ENCODE peak calls at places on chromosomes 12 and 14, in seven cellular contexts. V is mucosa of gallbladder; H is stimulated activated CD4-positive, alpha-beta T cell treated with anti-CD3 and anti-CD28 coated beads, Interleukin-4, amount 100 ng/mL, for 1 hour; Z is mesendoderm; C is endothelial cell; W is left ventricle myocardium inferior; Q is activated T-helper 1 cell treated with anti-CD3 and anti-CD28 coated beads, Interleukin-2, amount 50 U/mL, for 16 hours. S is an unnamed sample.

GRCh38 chr12:128806573-128806972 is 17.2 kb downstream of the SLC15A4 start:
- DNase-seq in V (no peak), H (no peak), Z (no peak), C (no peak), W (no peak), Q (no peak), S (no peak)

GRCh38 chr12:6778212-6778570 is 5.9 kb downstream of the LAG3 start:
- DNase-seq in V (peak), H (no peak), Z (peak), C (peak), W (peak), Q (no peak), S (no peak)

GRCh38 chr14:64812412-64812811 is 67.3 kb downstream of the SPTB start:
- DNase-seq in V (peak), H (peak), Z (peak), C (no peak), W (no peak), Q (no peak), S (no peak)

GRCh38 chr12:9948606-9949286 is 16.6 kb upstream of the CLEC2A start:
- DNase-seq in V (no peak), H (no peak), Z (no peak), C (no peak), W (no peak), Q (no peak), S (no peak)

GRCh38 chr12:132196038-132196872 is 52.0 kb downstream of the NOC4L start:
- DNase-seq in V (no peak), H (no peak), Z (no peak), C (no peak), W (no peak), Q (no peak), S (no peak)

GRCh38 chr12:86104087-86104486 is 152.1 kb downstream of the MGAT4C start:
- DNase-seq in V (no peak), H (no peak), Z (no peak), C (no peak), W (no peak), Q (no peak), S (no peak)

GRCh38 chr12:106109168-106109910 is 29.4 kb downstream of the NUAK1 start:
- DNase-seq in V (no peak), H (no peak), Z (peak), C (no peak), W (no peak), Q (no peak), S (no peak)

GRCh38 chr14:96051642-96052540 is 12.7 kb downstream of the C14orf132 start:
- DNase-seq in V (no peak), H (no peak), Z (peak), C (no peak), W (no peak), Q (no peak), S (no peak)

GRCh38 chr12:69024413-69024812 is 91.4 kb upstream of the CPM start:
- DNase-seq in V (peak), H (no peak), Z (no peak), C (no peak), W (no peak), Q (no peak), S (no peak)

GRCh38 chr12:11827096-11827841 is 177.8 kb downstream of the ETV6 start:
- DNase-seq in V (no peak), H (no peak), Z (peak), C (no peak), W (no peak), Q (no peak), S (no peak)

GRCh38 chr14:101821528-101821927 is 60.0 kb downstream of the PPP2R5C start:
- DNase-seq in V (no peak), H (no peak), Z (no peak), C (no peak), W (no peak), Q (no peak), S (no peak)

S was measured in thoracic aorta.